ENCODE peak calls at places on chromosomes 6 and 20, in four cellular contexts. X is H1, Z is IMR-90, G is H9. O is an unnamed sample.

GRCh38 chr20:41308290-41308691 is 9.2 kb downstream of the ZHX3 start:
- DNase-seq in X (no peak), Z (peak), G (no peak), O (peak)

GRCh38 chr20:45975686-45976085 is 3.7 kb upstream of the ZNF335 start:
- DNase-seq in Z (no peak), G (no peak), X (no peak), O (no peak)

GRCh38 chr6:47836639-47837038 is 54.8 kb downstream of the OPN5 start:
- DNase-seq in Z (no peak), X (no peak), G (no peak), O (no peak)

GRCh38 chr20:1302578-1303541 is 26.1 kb downstream of the SDCBP2 start:
- DNase-seq in Z (no peak), G (no peak), X (no peak), O (no peak)

GRCh38 chr6:16723833-16724232 is 37.4 kb downstream of the ATXN1 start:
- DNase-seq in G (peak), Z (peak), X (no peak), O (peak)

GRCh38 chr6:41008011-41008410 is 31.0 kb downstream of the UNC5CL start:
- DNase-seq in X (no peak), G (no peak), Z (no peak), O (peak)

GRCh38 chr6:68642977-68643376 is 7.9 kb downstream of the ADGRB3 start:
- DNase-seq in X (no peak), G (no peak), Z (no peak), O (no peak)

GRCh38 chr6:157089851-157090250 is 233.5 kb downstream of the TMEM242 start:
- DNase-seq in Z (no peak), X (no peak), G (peak), O (peak)

GRCh38 chr20:37198962-37199660 is 19.8 kb upstream of the MROH8 start:
- DNase-seq in Z (no peak), X (no peak), G (no peak), O (no peak)

GRCh38 chr20:41142914-41143313 is 5.6 kb downstream of the PLCG1 start:
- DNase-seq in G (no peak), Z (no peak), X (no peak), O (no peak)

GRCh38 chr6:133240511-133241087 is 558 bp upstream of the EYA4 start:
- DNase-seq in Z (peak), G (peak), X (peak), O (peak)

GRCh38 chr6:133235219-133235618 is 5.9 kb upstream of the EYA4 start:
- DNase-seq in X (no peak), G (no peak), Z (no peak), O (no peak)

GRCh38 chr6:133241088-133241900 is at the start of gene EYA4:
- DNase-seq in G (peak), X (peak), Z (peak), O (peak)

GRCh38 chr6:133241901-133242760 is 974 bp downstream of the EYA4 start:
- DNase-seq in X (no peak), Z (peak), G (peak), O (peak)

GRCh38 chr6:133236898-133237297 is 4.3 kb upstream of the EYA4 start:
- DNase-seq in Z (peak), X (no peak), G (no peak), O (no peak)
- H4K5ac ChIP-seq in Z (no peak), X (no peak), G (no peak), O (no peak)

GRCh38 chr6:45655630-45656422 is 278.1 kb upstream of the SUPT3H start:
- DNase-seq in X (no peak), Z (peak), G (no peak), O (peak)

GRCh38 chr6:45658958-45659357 is 281.2 kb upstream of the SUPT3H start:
- DNase-seq in X (no peak), G (no peak), Z (no peak), O (no peak)

GRCh38 chr6:45654673-45655072 is 276.9 kb upstream of the SUPT3H start:
- DNase-seq in G (no peak), X (no peak), Z (peak), O (no peak)

GRCh38 chr6:45658396-45658795 is 280.7 kb upstream of the SUPT3H start:
- DNase-seq in X (no peak), Z (peak), G (no peak), O (no peak)

GRCh38 chr6:45657243-45657642 is 279.5 kb upstream of the SUPT3H start:
- DNase-seq in G (no peak), Z (peak), X (no peak), O (no peak)
- H2AK5ac ChIP-seq in G (no peak), Z (peak), X (no peak), O (no peak)

GRCh38 chr6:169827372-169827771 is 76.0 kb downstream of the ERMARD start:
- DNase-seq in G (peak), X (peak), Z (no peak), O (no peak)

GRCh38 chr6:169826697-169827096 is 75.3 kb downstream of the ERMARD start:
- DNase-seq in X (no peak), Z (no peak), G (no peak), O (no peak)

GRCh38 chr6:169824848-169825557 is 73.6 kb downstream of the ERMARD start:
- DNase-seq in G (peak), X (peak), Z (no peak), O (no peak)

GRCh38 chr6:169825558-169826225 is 74.3 kb downstream of the ERMARD start:
- DNase-seq in Z (no peak), G (no peak), X (peak), O (no peak)

GRCh38 chr6:169824021-169824420 is 72.6 kb downstream of the ERMARD start:
- DNase-seq in Z (no peak), G (peak), X (peak), O (no peak)
- H4K5ac ChIP-seq in Z (no peak), G (no peak), X (no peak), O (no peak)

GRCh38 chr6:31736026-31736767 is at the start of gene CLIC1:
- DNase-seq in Z (peak), X (peak), G (peak), O (peak)
- H2AK5ac ChIP-seq in Z (peak), X (peak), G (no peak), O (peak)